ENCODE peak calls at places on chromosome 14, in eight cellular contexts. I, D, W, S, B, T, H and L are unnamed samples.

GRCh38 chr14:104579507-104579906 is at the start of gene C14orf180:
- DNase-seq in I (no peak), W (no peak), D (peak; percentile 57), H (peak; percentile 72), S (no peak), T (no peak), B (no peak), L (no peak)

GRCh38 chr14:64501326-64502171 is 2.1 kb downstream of the ZBTB25 start:
- DNase-seq in B (peak; percentile 53), W (no peak), T (peak; percentile 61), I (no peak), H (peak; percentile 66), S (no peak), D (peak; percentile 68), L (peak; percentile 91)

GRCh38 chr14:32414808-32415255 is 85.7 kb downstream of the AKAP6 start:
- DNase-seq in B (no peak), D (no peak), I (no peak), W (no peak), H (no peak), T (no peak), S (no peak), L (no peak)

GRCh38 chr14:97848351-97848980 is 1051.3 kb downstream of the VRK1 start:
- DNase-seq in D (no peak), W (no peak), B (no peak), T (no peak), I (no peak), H (no peak), S (peak; percentile 51), L (no peak)

GRCh38 chr14:105274600-105274999 is 26.2 kb downstream of the BRF1 start:
- DNase-seq in W (no peak), T (no peak), H (no peak), I (no peak), B (no peak), S (no peak), D (no peak), L (no peak)

GRCh38 chr14:38143170-38143569 is 64.5 kb upstream of the SSTR1 start:
- DNase-seq in T (no peak), H (no peak), S (no peak), D (no peak), B (no peak), I (no peak), W (no peak), L (no peak)

GRCh38 chr14:64947710-64948611 is 5.4 kb upstream of the GPX2 start:
- DNase-seq in I (no peak), W (no peak), S (no peak), D (no peak), T (no peak), H (peak; percentile 51), B (no peak), L (no peak)

GRCh38 chr14:29243355-29243754 is 476.8 kb downstream of the FOXG1 start:
- DNase-seq in H (no peak), I (no peak), S (no peak), T (no peak), W (no peak), D (no peak), B (no peak), L (no peak)

GRCh38 chr14:85409496-85410210 is 120.3 kb upstream of the FLRT2 start:
- DNase-seq in B (no peak), I (no peak), T (no peak), W (no peak), D (no peak), S (no peak), H (no peak), L (no peak)

GRCh38 chr14:44960146-44960545 is 1.6 kb downstream of the KLHL28 start:
- DNase-seq in B (no peak), W (no peak), I (no peak), S (no peak), T (no peak), D (no peak), H (no peak), L (no peak)

GRCh38 chr14:64654072-64654899 is 49.9 kb upstream of the PLEKHG3 start:
- DNase-seq in W (peak; percentile 87), H (no peak), T (no peak), D (no peak), S (no peak), B (no peak), I (no peak), L (peak; percentile 81)

GRCh38 chr14:50658203-50658602 is 9.9 kb downstream of the SAV1 start:
- DNase-seq in D (no peak), B (no peak), T (no peak), W (no peak), H (no peak), I (no peak), S (no peak), L (no peak)

GRCh38 chr14:58177125-58177524 is 22.8 kb upstream of the ACTR10 start:
- DNase-seq in D (no peak), I (no peak), S (no peak), T (no peak), H (no peak), B (no peak), W (no peak), L (no peak)

GRCh38 chr14:42307239-42307825 is 700.7 kb downstream of the LRFN5 start:
- DNase-seq in W (no peak), H (no peak), D (no peak), I (no peak), T (no peak), B (no peak), S (no peak), L (no peak)

GRCh38 chr14:35403085-35403396 is 1.5 kb downstream of the NFKBIA start:
- DNase-seq in B (no peak), I (no peak), S (no peak), T (no peak), D (peak; percentile 46), H (peak; percentile 35), W (no peak), L (no peak)
- H3K4me3 ChIP-seq in B (peak overlapping the region; percentile 89), I (peak overlapping the region; percentile 88), S (peak overlapping the region; percentile 99), T (peak overlapping the region; percentile 91), D (peak overlapping the region; percentile 84), H (peak overlapping the region; percentile 89), W (peak overlapping the region; percentile 87), L (peak overlapping the region; percentile 48)

GRCh38 chr14:100222219-100223093 is 16.5 kb upstream of the YY1 start:
- DNase-seq in S (no peak), B (peak; percentile 36), W (no peak), I (no peak), H (no peak), D (no peak), T (peak; percentile 62), L (no peak)
- H3K4me3 ChIP-seq in S (peak overlapping the region; percentile 62), B (no peak overlapping the region), W (peak overlapping the region; percentile 6), I (peak overlapping the region; percentile 70), H (peak overlapping the region; percentile 62), D (peak overlapping the region; percentile 40), T (no peak overlapping the region), L (no peak overlapping the region)

DNA sequence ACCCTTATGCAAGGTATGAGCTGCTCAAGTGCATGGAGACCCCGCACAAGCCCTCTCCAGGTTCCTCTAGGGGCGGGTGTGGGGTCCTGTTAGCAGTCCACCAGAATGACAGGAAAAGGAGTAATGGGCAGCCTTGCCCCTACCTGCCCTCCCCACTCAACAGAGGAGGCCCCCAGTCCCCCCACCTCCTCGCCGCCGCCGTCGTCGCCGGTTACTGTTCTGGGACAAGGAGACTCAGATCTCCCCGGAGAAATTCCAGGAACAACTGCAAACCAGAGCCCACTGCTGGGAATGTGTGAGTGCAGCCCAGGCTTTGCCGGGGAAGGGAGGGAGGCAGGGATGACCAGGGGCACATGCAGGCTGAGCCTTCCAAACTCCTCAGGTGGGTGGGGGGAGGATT is 6.0 kb downstream of the REC8 start:
- DNase-seq in T (no peak), D (no peak), B (no peak), H (no peak), S (no peak), W (no peak), I (no peak), L (no peak)
- H3K4me3 ChIP-seq in T (no peak overlapping the region), D (no peak overlapping the region), B (no peak overlapping the region), H (no peak overlapping the region), S (no peak overlapping the region), W (no peak overlapping the region), I (no peak overlapping the region), L (no peak overlapping the region)

DNA sequence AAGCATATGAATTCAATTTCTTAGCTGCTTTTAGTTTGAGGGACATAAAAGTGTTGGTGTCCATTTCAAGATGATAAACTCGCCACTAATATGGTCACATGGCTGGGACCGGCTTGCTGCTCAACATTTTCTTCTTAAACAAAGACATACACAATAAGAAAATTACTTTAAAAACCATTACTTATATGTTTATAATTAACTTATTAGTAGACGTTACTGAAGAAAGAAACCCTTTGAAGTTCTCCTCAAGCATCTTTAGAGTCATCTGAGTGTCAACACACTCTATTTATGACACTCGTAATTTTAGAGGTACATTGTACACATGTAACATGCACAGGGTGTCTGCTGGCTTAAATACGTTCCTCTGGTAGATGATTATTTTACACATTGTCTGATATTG is 74.7 kb downstream of the BMP4 start:
- DNase-seq in W (no peak), T (no peak), I (no peak), D (no peak), S (no peak), B (no peak), H (no peak), L (no peak)
- H3K4me3 ChIP-seq in W (no peak overlapping the region), T (no peak overlapping the region), I (no peak overlapping the region), D (no peak overlapping the region), S (no peak overlapping the region), B (no peak overlapping the region), H (no peak overlapping the region), L (no peak overlapping the region)

DNA sequence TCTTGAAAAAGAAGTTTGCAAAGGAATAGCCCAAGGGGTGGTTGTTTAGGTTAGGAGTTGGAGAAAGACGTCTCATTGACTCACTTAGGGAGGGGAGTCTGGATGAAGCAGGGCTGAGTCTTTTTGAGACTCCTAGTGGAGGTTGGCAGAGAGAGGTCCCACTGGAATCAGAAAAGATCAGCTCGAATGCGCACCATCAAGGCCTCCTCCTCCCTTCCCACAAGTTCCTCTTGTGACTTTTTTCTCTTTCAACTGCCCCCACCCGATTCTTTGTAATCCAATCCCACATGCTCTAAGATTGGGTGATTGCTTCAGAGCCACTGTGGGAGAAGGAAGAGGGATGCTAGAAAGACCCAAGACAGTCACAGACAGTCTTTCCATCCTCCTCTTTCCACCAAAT is 2.0 kb downstream of the ARHGEF40 start:
- DNase-seq in T (no peak), S (no peak), B (no peak), I (no peak), H (no peak), W (no peak), D (no peak), L (no peak)
- H3K4me3 ChIP-seq in T (no peak overlapping the region), S (peak overlapping the region; percentile 98), B (no peak overlapping the region), I (peak overlapping the region; percentile 84), H (peak overlapping the region; percentile 88), W (peak overlapping the region; percentile 81), D (no peak overlapping the region), L (peak overlapping the region; percentile 96)

DNA sequence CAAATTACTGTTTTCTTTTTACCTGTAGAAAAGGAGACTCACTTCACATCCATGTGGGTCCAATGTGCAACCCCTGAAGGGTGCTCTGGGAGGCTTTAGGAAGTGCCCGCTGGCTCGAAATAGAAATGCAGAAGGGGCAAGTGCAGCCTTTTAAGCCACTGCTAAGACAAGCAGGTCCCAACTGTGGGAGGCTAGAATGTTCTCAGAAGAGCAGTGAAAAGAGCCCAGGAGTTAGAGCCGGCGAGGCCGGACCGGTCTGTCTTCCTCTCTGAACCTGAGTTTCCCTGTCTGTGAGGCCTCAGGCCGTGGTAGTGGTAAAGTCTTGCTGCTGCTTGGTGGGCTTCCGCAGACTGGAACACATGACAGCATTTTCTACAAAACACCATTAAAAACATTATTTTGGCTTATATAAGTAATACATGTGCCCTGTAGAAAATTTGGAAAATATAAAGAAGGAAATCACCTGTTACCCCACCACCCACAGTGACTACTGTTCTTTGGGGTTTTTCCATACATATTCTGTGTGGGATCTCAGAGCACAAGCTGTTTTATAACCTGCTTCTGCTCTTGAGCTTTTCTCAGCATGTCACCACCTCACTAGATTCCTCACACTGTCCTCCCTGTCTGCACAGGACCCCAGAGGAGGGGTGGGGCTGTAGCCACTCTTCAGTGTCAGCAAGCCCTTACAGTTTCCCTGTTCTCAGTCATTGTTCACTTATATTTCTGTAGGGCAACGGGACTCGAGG is 6.0 kb downstream of the CKB start:
- DNase-seq in W (no peak), T (no peak), D (no peak), S (no peak), H (peak; percentile 7), I (no peak), B (no peak), L (no peak)
- H3K4me3 ChIP-seq in W (no peak overlapping the region), T (no peak overlapping the region), D (no peak overlapping the region), S (no peak overlapping the region), H (no peak overlapping the region), I (no peak overlapping the region), B (no peak overlapping the region), L (no peak overlapping the region)